ENCODE peak calls at places on chromosomes 7 and 10, in four cellular contexts. T, A, Z and B are unnamed samples.

GRCh38 chr10:29254123-29255046 is 34.5 kb upstream of the LYZL1 start:
- DNase-seq in T (no peak), A (no peak), Z (no peak), B (no peak)

GRCh38 chr7:136247211-136247610 is 270.1 kb upstream of the MTPN start:
- DNase-seq in T (no peak), A (no peak), Z (no peak), B (no peak)

GRCh38 chr10:71213761-71214440 is 1.5 kb downstream of the UNC5B start:
- DNase-seq in T (peak; percentile 41), A (no peak), Z (no peak), B (no peak)

GRCh38 chr7:39659356-39660013 is 36.1 kb downstream of the RALA start:
- DNase-seq in T (no peak), A (no peak), Z (no peak), B (no peak)

GRCh38 chr7:18064242-18064838 is 36.7 kb upstream of the PRPS1L1 start:
- DNase-seq in T (no peak), A (peak; percentile 13), Z (no peak), B (no peak)

GRCh38 chr7:44415047-44415446 is 75.4 kb downstream of the NUDCD3 start:
- DNase-seq in T (no peak), A (no peak), Z (no peak), B (no peak)

GRCh38 chr7:110522751-110523200 is 568.2 kb upstream of the LRRN3 start:
- DNase-seq in T (no peak), A (no peak), Z (no peak), B (no peak)

GRCh38 chr10:79111427-79111826 is 42.7 kb downstream of the ZMIZ1 start:
- DNase-seq in T (no peak), A (no peak), Z (no peak), B (no peak)

GRCh38 chr7:151104411-151105235 is 18.3 kb downstream of the AGAP3 start:
- DNase-seq in T (no peak), A (no peak), Z (no peak), B (no peak)

GRCh38 chr7:135877799-135878198 is 99.4 kb downstream of the MTPN start:
- DNase-seq in T (no peak), A (no peak), Z (no peak), B (no peak)

GRCh38 chr10:114525368-114525949 is 121.2 kb upstream of the AFAP1L2 start:
- DNase-seq in T (no peak), A (peak; percentile 59), Z (no peak), B (no peak)

GRCh38 chr7:4880218-4880617 is 3.3 kb downstream of the RADIL start:
- DNase-seq in T (no peak), A (no peak), Z (no peak), B (no peak)

GRCh38 chr10:7507887-7508726 is 97.3 kb upstream of the SFMBT2 start:
- DNase-seq in T (no peak), A (no peak), Z (peak; percentile 23), B (no peak)